ENCODE peak calls at places on chromosomes 7 and 10, in seven cellular contexts. One of them, this sample, is unnamed.

GRCh38 chr10:128286413-128287097 is 160.3 kb upstream of the MKI67 start:
- DNase-seq in H1: peak
- DNase-seq in SK-N-SH: peak
- DNase-seq in HepG2: no peak
- DNase-seq in GM12878: no peak
- DNase-seq in K562: no peak
- DNase-seq in HCT116: no peak
- DNase-seq in this sample: no peak

GRCh38 chr7:21969822-21970221 is 24.1 kb upstream of the CDCA7L start:
- DNase-seq in K562: no peak
- DNase-seq in GM12878: no peak
- DNase-seq in H1: no peak
- DNase-seq in HCT116: no peak
- DNase-seq in HepG2: no peak
- DNase-seq in SK-N-SH: no peak
- DNase-seq in this sample: no peak

GRCh38 chr10:47379445-47379785 is 4.7 kb downstream of the ZNF488 start:
- DNase-seq in K562: no peak
- DNase-seq in H1: no peak
- DNase-seq in HCT116: no peak
- DNase-seq in GM12878: no peak
- DNase-seq in SK-N-SH: no peak
- DNase-seq in HepG2: no peak
- DNase-seq in this sample: no peak

GRCh38 chr7:105940111-105940510 is 23.0 kb upstream of the CDHR3 start:
- DNase-seq in H1: no peak
- DNase-seq in K562: no peak
- DNase-seq in GM12878: no peak
- DNase-seq in SK-N-SH: peak
- DNase-seq in HepG2: peak
- DNase-seq in HCT116: no peak
- DNase-seq in this sample: peak

GRCh38 chr7:24283559-24283899 is 461 bp upstream of the NPY start:
- DNase-seq in SK-N-SH: no peak
- DNase-seq in H1: peak
- DNase-seq in HepG2: no peak
- DNase-seq in K562: no peak
- DNase-seq in GM12878: no peak
- DNase-seq in HCT116: no peak
- DNase-seq in this sample: no peak

GRCh38 chr7:142556745-142557144 is 192.5 kb upstream of the PRSS1 start:
- DNase-seq in K562: peak
- DNase-seq in SK-N-SH: peak
- DNase-seq in H1: no peak
- DNase-seq in HCT116: peak
- DNase-seq in GM12878: no peak
- DNase-seq in HepG2: peak
- DNase-seq in this sample: peak

GRCh38 chr7:100088621-100089457 is at the start of gene COPS6:
- DNase-seq in H1: peak
- DNase-seq in HepG2: peak
- DNase-seq in HCT116: no peak
- DNase-seq in K562: peak
- DNase-seq in SK-N-SH: peak
- DNase-seq in GM12878: no peak
- DNase-seq in this sample: peak

GRCh38 chr7:135974667-135975066 is 2.5 kb downstream of the MTPN start:
- DNase-seq in SK-N-SH: no peak
- DNase-seq in K562: no peak
- DNase-seq in HCT116: no peak
- DNase-seq in GM12878: no peak
- DNase-seq in H1: no peak
- DNase-seq in HepG2: no peak
- DNase-seq in this sample: no peak

GRCh38 chr10:42475168-42476098 is 162.9 kb downstream of the ZNF33B start:
- DNase-seq in HepG2: peak
- DNase-seq in GM12878: no peak
- DNase-seq in HCT116: peak
- DNase-seq in SK-N-SH: peak
- DNase-seq in H1: no peak
- DNase-seq in K562: peak
- DNase-seq in this sample: peak

GRCh38 chr7:79778786-79779382 is 325.4 kb upstream of the MAGI2 start:
- DNase-seq in SK-N-SH: no peak
- DNase-seq in HepG2: no peak
- DNase-seq in GM12878: no peak
- DNase-seq in HCT116: no peak
- DNase-seq in K562: no peak
- DNase-seq in H1: no peak
- DNase-seq in this sample: no peak

GRCh38 chr10:34286136-34286739 is 528.9 kb downstream of the PARD3 start:
- DNase-seq in SK-N-SH: no peak
- DNase-seq in HCT116: peak
- DNase-seq in GM12878: no peak
- DNase-seq in K562: no peak
- DNase-seq in H1: no peak
- DNase-seq in HepG2: no peak
- DNase-seq in this sample: no peak

GRCh38 chr10:85124592-85124991 is 796.2 kb downstream of the CCSER2 start:
- DNase-seq in H1: no peak
- DNase-seq in SK-N-SH: no peak
- DNase-seq in HCT116: no peak
- DNase-seq in HepG2: no peak
- DNase-seq in GM12878: no peak
- DNase-seq in K562: no peak
- DNase-seq in this sample: no peak

GRCh38 chr7:72476608-72477305 is 64.6 kb upstream of the CALN1 start:
- DNase-seq in K562: no peak
- DNase-seq in HepG2: no peak
- DNase-seq in SK-N-SH: no peak
- DNase-seq in HCT116: no peak
- DNase-seq in H1: peak
- DNase-seq in GM12878: no peak
- DNase-seq in this sample: no peak

DNA sequence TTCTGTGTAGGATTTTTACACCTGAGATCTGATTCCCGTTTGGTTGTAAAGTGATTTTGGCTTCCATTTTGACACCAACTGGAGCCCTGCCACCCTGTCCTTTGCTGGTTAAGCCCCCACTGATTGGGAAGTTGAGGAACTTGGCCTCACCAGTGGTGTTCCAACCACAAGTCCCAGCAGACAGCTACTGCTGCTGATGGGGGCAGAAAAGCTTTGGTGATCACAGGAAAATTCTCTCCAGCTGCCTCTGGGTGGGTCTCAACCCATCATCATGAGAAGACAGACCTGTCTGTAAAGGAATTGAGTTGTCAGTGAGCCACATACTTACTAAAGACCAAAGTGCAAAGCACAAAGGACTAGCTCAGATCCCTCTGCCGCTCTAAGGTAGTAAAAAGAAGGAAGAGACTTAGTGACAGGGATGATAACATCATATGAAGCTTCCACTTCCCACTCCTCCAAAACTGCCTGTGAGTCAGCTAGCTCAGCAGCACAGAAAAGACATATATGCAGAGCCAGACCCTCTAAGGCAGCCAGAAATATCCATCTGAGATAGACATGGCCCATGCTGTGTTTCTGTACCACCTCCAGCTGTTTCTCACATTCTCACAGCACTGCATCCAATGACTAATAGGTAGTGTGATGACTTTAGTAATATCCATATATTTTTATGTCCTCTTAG is 22.4 kb upstream of the LRRC17 start:
- DNase-seq in H1: no peak
- DNase-seq in K562: peak
- DNase-seq in HCT116: no peak
- DNase-seq in SK-N-SH: no peak
- DNase-seq in GM12878: no peak
- DNase-seq in HepG2: no peak
- DNase-seq in this sample: no peak
- TF ChIP-seq JUND in H1: no peak
- TF ChIP-seq JUND in K562: peak
- TF ChIP-seq JUND in HCT116: no peak
- TF ChIP-seq JUND in SK-N-SH: peak
- TF ChIP-seq JUND in GM12878: no peak
- TF ChIP-seq JUND in HepG2: no peak
- TF ChIP-seq JUND in this sample: no peak

GRCh38 chr7:102459221-102459844 is 5.3 kb downstream of the ALKBH4 start:
- DNase-seq in GM12878: no peak
- DNase-seq in K562: no peak
- DNase-seq in SK-N-SH: no peak
- DNase-seq in HepG2: no peak
- DNase-seq in H1: no peak
- DNase-seq in HCT116: no peak
- DNase-seq in this sample: no peak
- TF ChIP-seq JUND in GM12878: no peak
- TF ChIP-seq JUND in K562: no peak
- TF ChIP-seq JUND in SK-N-SH: no peak
- TF ChIP-seq JUND in HepG2: no peak
- TF ChIP-seq JUND in H1: no peak
- TF ChIP-seq JUND in HCT116: no peak
- TF ChIP-seq JUND in this sample: no peak

GRCh38 chr7:124089621-124090020 is 56.8 kb upstream of the TMEM229A start:
- DNase-seq in HCT116: no peak
- DNase-seq in H1: no peak
- DNase-seq in SK-N-SH: no peak
- DNase-seq in GM12878: no peak
- DNase-seq in K562: no peak
- DNase-seq in HepG2: no peak
- DNase-seq in this sample: no peak

GRCh38 chr7:124086843-124087242 is 54.0 kb upstream of the TMEM229A start:
- DNase-seq in SK-N-SH: peak
- DNase-seq in GM12878: no peak
- DNase-seq in HCT116: no peak
- DNase-seq in H1: no peak
- DNase-seq in K562: no peak
- DNase-seq in HepG2: no peak
- DNase-seq in this sample: no peak

GRCh38 chr7:124085168-124085567 is 52.3 kb upstream of the TMEM229A start:
- DNase-seq in HepG2: no peak
- DNase-seq in K562: no peak
- DNase-seq in H1: no peak
- DNase-seq in SK-N-SH: peak
- DNase-seq in HCT116: no peak
- DNase-seq in GM12878: no peak
- DNase-seq in this sample: no peak

GRCh38 chr7:124084024-124084423 is 51.2 kb upstream of the TMEM229A start:
- DNase-seq in H1: no peak
- DNase-seq in HepG2: no peak
- DNase-seq in K562: no peak
- DNase-seq in SK-N-SH: peak
- DNase-seq in GM12878: no peak
- DNase-seq in HCT116: no peak
- DNase-seq in this sample: peak

GRCh38 chr7:124088590-124088989 is 55.7 kb upstream of the TMEM229A start:
- DNase-seq in HepG2: no peak
- DNase-seq in GM12878: no peak
- DNase-seq in SK-N-SH: no peak
- DNase-seq in HCT116: no peak
- DNase-seq in H1: no peak
- DNase-seq in K562: no peak
- DNase-seq in this sample: no peak
- TF ChIP-seq JUND in HepG2: no peak
- TF ChIP-seq JUND in GM12878: no peak
- TF ChIP-seq JUND in SK-N-SH: no peak
- TF ChIP-seq JUND in HCT116: no peak
- TF ChIP-seq JUND in H1: no peak
- TF ChIP-seq JUND in K562: no peak
- TF ChIP-seq JUND in this sample: no peak

DNA sequence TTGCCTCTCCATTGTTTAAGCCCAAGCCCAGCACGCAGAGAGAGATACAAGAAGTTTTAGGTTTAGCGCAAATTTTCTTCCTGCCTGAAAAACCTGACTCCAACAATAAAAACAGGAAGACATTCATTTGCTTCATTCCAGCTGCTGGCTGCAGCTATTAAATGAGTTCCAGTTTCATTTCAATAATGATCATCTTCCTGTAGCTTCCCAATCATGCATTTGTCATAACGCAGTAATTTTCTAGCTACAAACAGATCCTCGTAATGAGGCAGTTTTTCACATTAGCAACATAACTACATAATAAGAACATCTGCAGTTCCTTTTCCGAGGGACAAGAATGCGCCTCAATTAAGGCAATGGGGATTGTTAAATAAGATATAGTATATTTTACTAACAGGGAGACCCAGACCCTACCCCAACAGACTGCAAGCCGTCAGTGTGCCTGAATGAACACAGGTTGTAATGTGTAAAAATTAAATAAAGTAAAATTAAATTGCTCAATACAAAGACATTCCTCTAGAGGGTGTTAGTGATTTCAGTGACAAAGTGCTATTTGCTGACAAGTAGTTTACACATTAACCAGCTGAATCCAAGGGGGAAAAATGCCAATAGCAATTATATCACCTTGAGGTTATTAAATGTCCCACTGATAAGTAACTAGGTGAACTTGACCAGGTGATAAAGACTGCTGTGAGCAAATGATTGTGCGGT is 110.7 kb downstream of the EBF3 start:
- DNase-seq in HepG2: peak
- DNase-seq in HCT116: no peak
- DNase-seq in K562: no peak
- DNase-seq in H1: no peak
- DNase-seq in GM12878: no peak
- DNase-seq in SK-N-SH: peak
- DNase-seq in this sample: peak
- TF ChIP-seq JUND in HepG2: no peak
- TF ChIP-seq JUND in HCT116: no peak
- TF ChIP-seq JUND in K562: no peak
- TF ChIP-seq JUND in H1: no peak
- TF ChIP-seq JUND in GM12878: no peak
- TF ChIP-seq JUND in SK-N-SH: no peak
- TF ChIP-seq JUND in this sample: no peak

GRCh38 chr7:69656077-69656476 is 57.8 kb downstream of the AUTS2 start:
- DNase-seq in HepG2: no peak
- DNase-seq in H1: no peak
- DNase-seq in K562: no peak
- DNase-seq in HCT116: no peak
- DNase-seq in GM12878: no peak
- DNase-seq in SK-N-SH: no peak
- DNase-seq in this sample: no peak
- TF ChIP-seq JUND in HepG2: no peak
- TF ChIP-seq JUND in H1: no peak
- TF ChIP-seq JUND in K562: no peak
- TF ChIP-seq JUND in HCT116: no peak
- TF ChIP-seq JUND in GM12878: no peak
- TF ChIP-seq JUND in SK-N-SH: no peak
- TF ChIP-seq JUND in this sample: no peak

GRCh38 chr10:70256463-70256862 is 23.2 kb upstream of the PPA1 start:
- DNase-seq in HepG2: no peak
- DNase-seq in HCT116: no peak
- DNase-seq in GM12878: no peak
- DNase-seq in SK-N-SH: no peak
- DNase-seq in H1: no peak
- DNase-seq in K562: no peak
- DNase-seq in this sample: no peak
- TF ChIP-seq JUND in HepG2: no peak
- TF ChIP-seq JUND in HCT116: no peak
- TF ChIP-seq JUND in GM12878: no peak
- TF ChIP-seq JUND in SK-N-SH: no peak
- TF ChIP-seq JUND in H1: no peak
- TF ChIP-seq JUND in K562: no peak
- TF ChIP-seq JUND in this sample: no peak

GRCh38 chr7:121456015-121456414 is 59.9 kb upstream of the FAM3C start:
- DNase-seq in SK-N-SH: no peak
- DNase-seq in HCT116: no peak
- DNase-seq in H1: no peak
- DNase-seq in K562: no peak
- DNase-seq in HepG2: no peak
- DNase-seq in GM12878: no peak
- DNase-seq in this sample: no peak
- TF ChIP-seq JUND in SK-N-SH: no peak
- TF ChIP-seq JUND in HCT116: no peak
- TF ChIP-seq JUND in H1: no peak
- TF ChIP-seq JUND in K562: no peak
- TF ChIP-seq JUND in HepG2: no peak
- TF ChIP-seq JUND in GM12878: no peak
- TF ChIP-seq JUND in this sample: no peak

This sample was measured in T47D.